ENCODE peak calls at places on chromosomes 4 and X, in seven cellular contexts. J, U, Z, F, C, B and O are unnamed samples.

GRCh38 chr4:185213341-185213740 is 3.9 kb downstream of the SNX25 start:
- DNase-seq in J (no peak), U (no peak), Z (no peak), F (no peak), C (no peak), B (no peak), O (no peak)

GRCh38 chr4:123952530-123953274 is 556.1 kb downstream of the SPRY1 start:
- DNase-seq in J (peak), U (no peak), Z (peak), F (no peak), C (no peak), B (no peak), O (peak)

GRCh38 chr4:145881991-145882390 is 56.6 kb downstream of the ZNF827 start:
- DNase-seq in J (no peak), U (no peak), Z (no peak), F (no peak), C (peak), B (no peak), O (no peak)

GRCh38 chr4:171891038-171891437 is 77.8 kb downstream of the GALNTL6 start:
- DNase-seq in J (no peak), U (no peak), Z (no peak), F (no peak), C (no peak), B (no peak), O (peak)

GRCh38 chr4:176150283-176150682 is 45.1 kb downstream of the SPATA4 start:
- DNase-seq in J (peak), U (no peak), Z (peak), F (peak), C (no peak), B (no peak), O (peak)

GRCh38 chrX:30065226-30065625 is 150.1 kb upstream of the MAGEB2 start:
- DNase-seq in J (peak), U (no peak), Z (peak), F (no peak), C (no peak), B (no peak), O (peak)

GRCh38 chrX:66000628-66001275 is 39.1 kb downstream of the VSIG4 start:
- DNase-seq in J (no peak), U (no peak), Z (no peak), F (no peak), C (no peak), B (no peak), O (no peak)

GRCh38 chr4:165754664-165755063 is 118.4 kb upstream of the TLL1 start:
- DNase-seq in J (no peak), U (no peak), Z (no peak), F (no peak), C (no peak), B (no peak), O (no peak)

GRCh38 chrX:48035891-48036290 is 29.1 kb downstream of the SPACA5 start:
- DNase-seq in J (no peak), U (no peak), Z (no peak), F (no peak), C (no peak), B (no peak), O (peak)

GRCh38 chr4:141077611-141078225 is 55.6 kb downstream of the RNF150 start:
- DNase-seq in J (no peak), U (no peak), Z (no peak), F (no peak), C (no peak), B (no peak), O (no peak)

GRCh38 chr4:32161382-32161781 is 1441.2 kb downstream of the PCDH7 start:
- DNase-seq in J (peak), U (no peak), Z (no peak), F (no peak), C (no peak), B (no peak), O (peak)

GRCh38 chr4:73732759-73733431 is 7.5 kb upstream of the CXCL8 start:
- DNase-seq in J (no peak), U (no peak), Z (no peak), F (no peak), C (no peak), B (no peak), O (no peak)

GRCh38 chr4:155419266-155419665 is 42.5 kb upstream of the MAP9 start:
- DNase-seq in J (no peak), U (no peak), Z (peak), F (no peak), C (no peak), B (no peak), O (peak)

GRCh38 chr4:154529737-154530136 is 20.5 kb downstream of the PLRG1 start:
- DNase-seq in J (no peak), U (no peak), Z (no peak), F (no peak), C (no peak), B (no peak), O (peak)

GRCh38 chr4:114890773-114891172 is 222.6 kb downstream of the NDST4 start:
- DNase-seq in J (peak), U (no peak), Z (no peak), F (no peak), C (no peak), B (no peak), O (peak)

GRCh38 chr4:178105223-178105622 is 663.0 kb upstream of the AGA start:
- DNase-seq in J (no peak), U (no peak), Z (no peak), F (no peak), C (no peak), B (no peak), O (no peak)

GRCh38 chrX:13764765-13765164 is 30.2 kb downstream of the OFD1 start:
- DNase-seq in J (peak), U (no peak), Z (no peak), F (no peak), C (no peak), B (peak), O (peak)

GRCh38 chr4:4339504-4340085 is 47.3 kb upstream of the NSG1 start:
- DNase-seq in J (no peak), U (no peak), Z (no peak), F (no peak), C (peak), B (no peak), O (no peak)

GRCh38 chr4:52028970-52029369 is 8.8 kb upstream of the LRRC66 start:
- DNase-seq in J (peak), U (no peak), Z (peak), F (peak), C (no peak), B (no peak), O (peak)

GRCh38 chrX:41922125-41922521 is 1.2 kb downstream of the CASK start:
- DNase-seq in J (peak), U (no peak), Z (peak), F (no peak), C (no peak), B (peak), O (peak)

GRCh38 chr4:185479507-185479971 is 8.0 kb upstream of the CCDC110 start:
- DNase-seq in J (no peak), U (no peak), Z (no peak), F (peak), C (no peak), B (no peak), O (no peak)

GRCh38 chrX:141468940-141469339 is 115.6 kb downstream of the SPANXA1 start:
- DNase-seq in J (peak), U (no peak), Z (peak), F (peak), C (no peak), B (no peak), O (peak)

GRCh38 chrX:153780678-153781427 is at the start of gene SRPK3:
- DNase-seq in J (peak), U (no peak), Z (no peak), F (no peak), C (no peak), B (no peak), O (no peak)

GRCh38 chr4:8506373-8507250 is 66.0 kb downstream of the TRMT44 start:
- DNase-seq in J (peak), U (no peak), Z (peak), F (peak), C (no peak), B (no peak), O (peak)

GRCh38 chr4:183876268-183876934 is 28.7 kb upstream of the STOX2 start:
- DNase-seq in J (peak), U (no peak), Z (peak), F (peak), C (peak), B (no peak), O (peak)

GRCh38 chr4:3285558-3286334 is 7.1 kb upstream of the RGS12 start:
- DNase-seq in J (peak), U (no peak), Z (peak), F (peak), C (no peak), B (no peak), O (peak)

GRCh38 chr4:3287271-3287971 is 5.4 kb upstream of the RGS12 start:
- DNase-seq in J (no peak), U (no peak), Z (no peak), F (no peak), C (no peak), B (no peak), O (no peak)

GRCh38 chr4:3286335-3287175 is 6.3 kb upstream of the RGS12 start:
- DNase-seq in J (no peak), U (no peak), Z (no peak), F (no peak), C (no peak), B (no peak), O (no peak)

GRCh38 chr4:3288571-3289094 is 4.2 kb upstream of the RGS12 start:
- DNase-seq in J (no peak), U (no peak), Z (no peak), F (no peak), C (no peak), B (no peak), O (no peak)

GRCh38 chr4:3287972-3288570 is 4.8 kb upstream of the RGS12 start:
- DNase-seq in J (no peak), U (no peak), Z (no peak), F (no peak), C (no peak), B (no peak), O (no peak)
- TF ChIP-seq CTCF in J (no peak), U (no peak), Z (no peak), F (no peak), C (no peak), B (no peak), O (no peak)

DNA sequence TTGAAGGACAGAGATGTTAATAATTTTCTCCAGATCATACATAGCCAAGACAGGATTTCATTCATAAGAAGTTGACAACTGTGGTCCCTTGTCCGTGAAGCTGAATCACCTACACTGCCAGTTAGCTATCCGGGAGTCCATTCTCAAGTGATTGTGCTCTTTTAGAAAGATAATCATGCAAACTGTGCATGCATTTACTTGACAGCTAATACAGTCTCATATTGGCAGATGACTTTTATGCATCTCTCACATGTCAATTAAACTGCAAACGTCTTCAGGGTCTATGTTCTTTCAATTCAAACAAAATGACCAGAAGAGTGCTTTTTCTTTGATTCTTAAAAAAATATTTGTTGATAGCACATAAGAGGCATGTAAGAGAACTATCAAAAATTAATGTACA is 1572.9 kb downstream of the C4orf33 start:
- DNase-seq in J (no peak), U (no peak), Z (no peak), F (no peak), C (no peak), B (no peak), O (no peak)
- TF ChIP-seq CTCF in J (no peak), U (no peak), Z (no peak), F (no peak), C (no peak), B (no peak), O (no peak)

GRCh38 chr4:180455226-180455625 is 1788.0 kb upstream of the TENM3 start:
- DNase-seq in J (no peak), U (no peak), Z (no peak), F (no peak), C (no peak), B (no peak), O (no peak)

GRCh38 chr4:180449395-180449956 is 1793.7 kb upstream of the TENM3 start:
- DNase-seq in J (peak), U (no peak), Z (no peak), F (no peak), C (no peak), B (peak), O (peak)
- TF ChIP-seq CTCF in J (peak), U (no peak), Z (no peak), F (no peak), C (no peak), B (peak), O (peak)

GRCh38 chr4:158572608-158573007 is 50.9 kb downstream of the RXFP1 start:
- DNase-seq in J (no peak), U (no peak), Z (no peak), F (no peak), C (no peak), B (no peak), O (no peak)
- TF ChIP-seq CTCF in J (no peak), U (no peak), Z (no peak), F (no peak), C (no peak), B (no peak), O (no peak)

GRCh38 chrX:113001836-113002235 is 161.2 kb upstream of the AMOT start:
- DNase-seq in J (no peak), U (no peak), Z (peak), F (no peak), C (no peak), B (no peak), O (no peak)
- TF ChIP-seq CTCF in J (no peak), U (no peak), Z (peak), F (no peak), C (no peak), B (no peak), O (no peak)

DNA sequence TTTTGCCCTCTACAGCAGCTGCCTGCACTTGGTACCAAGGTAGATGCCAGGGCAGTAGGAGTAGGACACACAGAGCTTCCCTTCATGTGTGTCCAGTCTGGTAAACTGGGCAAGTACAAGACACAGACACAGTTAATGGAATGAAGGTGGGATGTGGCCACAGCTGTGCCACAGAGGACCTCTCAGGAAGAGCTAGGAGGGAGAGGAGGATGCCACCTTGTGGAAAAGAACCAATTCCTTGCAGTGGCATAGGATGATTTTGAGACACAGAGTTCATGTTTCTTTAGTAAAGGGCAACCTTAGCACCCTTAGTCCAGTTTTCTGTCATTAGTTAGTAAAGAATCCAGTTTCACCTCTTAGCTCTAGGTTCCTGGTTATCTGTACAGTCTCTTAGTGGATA is 36.3 kb upstream of the TBC1D14 start:
- DNase-seq in J (no peak), U (no peak), Z (no peak), F (no peak), C (no peak), B (no peak), O (peak)
- TF ChIP-seq CTCF in J (peak), U (no peak), Z (peak), F (peak), C (no peak), B (no peak), O (peak)

GRCh38 chrX:19814240-19814639 is 73.2 kb downstream of the SH3KBP1 start:
- DNase-seq in J (no peak), U (no peak), Z (no peak), F (no peak), C (no peak), B (no peak), O (no peak)
- TF ChIP-seq CTCF in J (no peak), U (no peak), Z (no peak), F (no peak), C (no peak), B (no peak), O (no peak)

DNA sequence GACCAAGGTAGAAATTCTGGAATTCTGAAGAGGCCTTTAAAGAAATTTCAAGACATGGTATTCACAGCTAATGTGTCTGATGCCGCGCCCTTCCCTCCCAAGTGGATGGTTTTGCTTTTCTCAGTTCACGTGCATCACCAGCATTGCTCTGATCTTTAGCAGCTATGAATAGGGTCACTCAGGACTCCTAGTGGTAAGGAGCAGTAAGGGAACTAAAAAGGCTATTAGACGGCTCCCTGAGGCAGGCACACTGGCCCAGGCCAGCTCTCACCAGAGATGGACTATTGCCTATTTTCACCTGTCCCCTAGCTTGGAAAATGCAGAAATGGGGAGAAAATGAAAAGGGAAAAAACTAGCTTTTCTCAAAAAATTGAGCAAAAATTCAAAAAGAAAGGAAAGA is 447.5 kb upstream of the RASGEF1B start:
- DNase-seq in J (no peak), U (no peak), Z (no peak), F (no peak), C (no peak), B (peak), O (peak)
- TF ChIP-seq CTCF in J (peak), U (no peak), Z (peak), F (no peak), C (no peak), B (peak), O (peak)